ENCODE peak calls at places on chromosomes 6 and 20, in four cellular contexts. W is Right ventricle myocardium superior; G is T-helper 9 cell; Q is effector CD8-positive, alpha-beta T cell. J is an unnamed sample.

GRCh38 chr20:10398834-10399369 is 35.1 kb downstream of the MKKS start:
- DNase-seq in Q (no peak), W (no peak), G (no peak), J (no peak)

GRCh38 chr6:7454696-7455095 is 65.1 kb downstream of the RIOK1 start:
- DNase-seq in Q (no peak), W (no peak), G (no peak), J (no peak)

GRCh38 chr20:62717933-62718332 is 9.3 kb downstream of the NTSR1 start:
- DNase-seq in W (no peak), G (no peak), Q (no peak), J (no peak)

GRCh38 chr6:116616757-116617093 is 446 bp downstream of the RSPH4A start:
- DNase-seq in Q (no peak), G (no peak), W (peak; percentile 47), J (peak; percentile 47)

GRCh38 chr6:20292905-20293304 is 80.6 kb upstream of the MBOAT1 start:
- DNase-seq in Q (no peak), G (no peak), W (no peak), J (no peak)

GRCh38 chr6:136226027-136226673 is 24.0 kb downstream of the MTFR2 start:
- DNase-seq in W (peak; percentile 65), G (peak; percentile 46), Q (peak; percentile 24), J (peak; percentile 80)

GRCh38 chr6:12414096-12414675 is 124.0 kb downstream of the EDN1 start:
- DNase-seq in Q (no peak), W (no peak), G (no peak), J (no peak)

GRCh38 chr6:75422024-75422639 is 71.5 kb downstream of the FILIP1 start:
- DNase-seq in Q (no peak), W (no peak), G (no peak), J (peak; percentile 27)

GRCh38 chr20:10982692-10983091 is 308.9 kb upstream of the JAG1 start:
- DNase-seq in W (peak; percentile 77), G (no peak), Q (no peak), J (peak; percentile 79)

GRCh38 chr20:21230220-21230619 is 72.9 kb upstream of the XRN2 start:
- DNase-seq in Q (no peak), W (no peak), G (no peak), J (no peak)

GRCh38 chr20:34534391-34535165 is 18.4 kb downstream of the DYNLRB1 start:
- DNase-seq in Q (no peak), W (peak; percentile 15), G (no peak), J (no peak)

GRCh38 chr6:158766621-158767435 is 52.3 kb downstream of the EZR start:
- DNase-seq in Q (no peak), G (no peak), W (no peak), J (no peak)

GRCh38 chr6:81909981-81910910 is 157.8 kb upstream of the TENT5A start:
- DNase-seq in G (no peak), W (no peak), Q (no peak), J (no peak)

GRCh38 chr6:35224720-35225119 is 11.0 kb downstream of the SCUBE3 start:
- DNase-seq in W (no peak), G (no peak), Q (no peak), J (no peak)

GRCh38 chr20:34643919-34644318 is 33.0 kb downstream of the PIGU start:
- DNase-seq in G (no peak), W (no peak), Q (no peak), J (peak; percentile 80)

J was measured in GM03348.